ENCODE peak calls at places on chromosome 10, in eight cellular contexts. X, B, J, V, R, K, F and C are unnamed samples.

GRCh38 chr10:129642427-129642826 is 175.4 kb downstream of the MGMT start:
- DNase-seq in X (no peak), B (peak), J (no peak), V (no peak), R (no peak), K (no peak), F (no peak), C (no peak)

GRCh38 chr10:27998178-27998953 is 513 bp downstream of the ODAD2 start:
- DNase-seq in X (no peak), B (peak), J (peak), V (peak), R (peak), K (no peak), F (no peak), C (no peak)

GRCh38 chr10:110496553-110497437 is 912 bp upstream of the DUSP5 start:
- DNase-seq in X (no peak), B (no peak), J (no peak), V (no peak), R (no peak), K (no peak), F (peak), C (no peak)

GRCh38 chr10:110284262-110284661 is 20.5 kb downstream of the SMNDC1 start:
- DNase-seq in X (no peak), B (no peak), J (no peak), V (no peak), R (no peak), K (no peak), F (no peak), C (no peak)

GRCh38 chr10:119337796-119338432 is 130.5 kb downstream of the GRK5 start:
- DNase-seq in X (no peak), B (peak), J (no peak), V (no peak), R (no peak), K (no peak), F (no peak), C (no peak)

GRCh38 chr10:120514035-120514620 is 57.1 kb downstream of the PLPP4 start:
- DNase-seq in X (no peak), B (peak), J (no peak), V (peak), R (no peak), K (no peak), F (peak), C (no peak)

GRCh38 chr10:15744217-15744865 is 24.6 kb upstream of the ITGA8 start:
- DNase-seq in X (peak), B (peak), J (peak), V (peak), R (no peak), K (peak), F (peak), C (peak)

GRCh38 chr10:79142522-79143309 is 74.0 kb downstream of the ZMIZ1 start:
- DNase-seq in X (no peak), B (no peak), J (no peak), V (no peak), R (no peak), K (no peak), F (no peak), C (no peak)

GRCh38 chr10:48383393-48383792 is 76.9 kb downstream of the MAPK8 start:
- DNase-seq in X (no peak), B (peak), J (no peak), V (no peak), R (no peak), K (no peak), F (no peak), C (no peak)

GRCh38 chr10:31055573-31056251 is 24.0 kb upstream of the ZNF438 start:
- DNase-seq in X (no peak), B (no peak), J (no peak), V (no peak), R (no peak), K (no peak), F (no peak), C (no peak)

GRCh38 chr10:12350167-12350872 is 973 bp downstream of the CAMK1D start:
- DNase-seq in X (peak), B (peak), J (peak), V (peak), R (peak), K (peak), F (no peak), C (peak)

GRCh38 chr10:97708976-97709745 is 4.4 kb upstream of the MARVELD1 start:
- DNase-seq in X (peak), B (peak), J (no peak), V (no peak), R (peak), K (peak), F (no peak), C (peak)

GRCh38 chr10:109343293-109343692 is 580.0 kb downstream of the XPNPEP1 start:
- DNase-seq in X (no peak), B (peak), J (no peak), V (peak), R (no peak), K (no peak), F (no peak), C (no peak)

GRCh38 chr10:60495357-60495756 is 105.7 kb upstream of the ANK3 start:
- DNase-seq in X (no peak), B (peak), J (no peak), V (no peak), R (no peak), K (no peak), F (peak), C (no peak)